ENCODE peak calls at places on chromosome X, in ten cellular contexts. R is fibroblast of the aortic adventitia, H is WERI-Rb-1, V is OCI-LY7, D is astrocyte of the cerebellum, S is IMR-90, A is astrocyte of the spinal cord, F is transverse colon, I is fibroblast of pulmonary artery, Z is PC-3. B is an unnamed sample.

GRCh38 chrX:41421071-41421729 is 25.9 kb upstream of the NYX start:
- DNase-seq in R (no peak), H (no peak), V (no peak), D (no peak), S (no peak), A (no peak), F (no peak), I (no peak), Z (no peak), B (peak)

GRCh38 chrX:39859991-39860861 is 237.5 kb downstream of the BCOR start:
- DNase-seq in R (peak), H (peak), V (peak), D (no peak), S (peak), A (peak), F (peak), I (peak), Z (peak), B (peak)

GRCh38 chrX:10787264-10787663 is 166.9 kb upstream of the MID1 start:
- DNase-seq in R (no peak), H (no peak), V (no peak), D (no peak), S (no peak), A (no peak), F (no peak), I (no peak), Z (no peak), B (no peak)

GRCh38 chrX:34956915-34957314 is 14.3 kb downstream of the FAM47B start:
- DNase-seq in R (peak), H (no peak), V (no peak), D (peak), S (peak), A (peak), F (no peak), I (peak), Z (peak), B (peak)

GRCh38 chrX:47958943-47959342 is 44.8 kb downstream of the ZNF182 start:
- DNase-seq in R (no peak), H (no peak), V (peak), D (no peak), S (no peak), A (no peak), F (no peak), I (peak), Z (peak), B (peak)

GRCh38 chrX:11334165-11334564 is 41.0 kb downstream of the AMELX start:
- DNase-seq in R (no peak), H (no peak), V (no peak), D (no peak), S (peak), A (no peak), F (no peak), I (no peak), Z (peak), B (peak)

GRCh38 chrX:154020500-154021115 is 906 bp upstream of the IRAK1 start:
- DNase-seq in R (no peak), H (no peak), V (peak), D (no peak), S (no peak), A (no peak), F (no peak), I (no peak), Z (no peak), B (no peak)

GRCh38 chrX:154428176-154429171 is at the start of gene ATP6AP1:
- DNase-seq in R (peak), H (peak), V (peak), D (peak), S (peak), A (peak), F (peak), I (peak), Z (peak), B (peak)

GRCh38 chrX:118548831-118549230 is 53.2 kb downstream of the DOCK11 start:
- DNase-seq in R (no peak), H (no peak), V (no peak), D (no peak), S (no peak), A (no peak), F (no peak), I (no peak), Z (no peak), B (no peak)

GRCh38 chrX:107978707-107979307 is 3.4 kb downstream of the TEX13B start:
- DNase-seq in R (peak), H (no peak), V (peak), D (no peak), S (peak), A (peak), F (no peak), I (peak), Z (peak), B (peak)

GRCh38 chrX:130770615-130771014 is 132.4 kb downstream of the ENOX2 start:
- DNase-seq in R (peak), H (no peak), V (no peak), D (peak), S (peak), A (peak), F (no peak), I (peak), Z (peak), B (peak)

GRCh38 chrX:79366888-79367749 is at the start of gene ITM2A:
- DNase-seq in R (no peak), H (no peak), V (no peak), D (no peak), S (no peak), A (no peak), F (peak), I (peak), Z (no peak), B (peak)

GRCh38 chrX:109624641-109625311 is at the start of gene KCNE5:
- DNase-seq in R (no peak), H (no peak), V (no peak), D (no peak), S (no peak), A (no peak), F (no peak), I (no peak), Z (no peak), B (no peak)

GRCh38 chrX:101265869-101266428 is 25.2 kb downstream of the TAF7L start:
- DNase-seq in R (peak), H (no peak), V (no peak), D (no peak), S (peak), A (peak), F (no peak), I (peak), Z (peak), B (peak)

GRCh38 chrX:83008415-83008814 is 499.7 kb upstream of the POU3F4 start:
- DNase-seq in R (no peak), H (no peak), V (peak), D (no peak), S (no peak), A (no peak), F (no peak), I (peak), Z (peak), B (peak)

GRCh38 chrX:139971394-139971749 is 6.1 kb upstream of the CXorf66 start:
- DNase-seq in R (no peak), H (no peak), V (no peak), D (no peak), S (no peak), A (no peak), F (no peak), I (no peak), Z (no peak), B (no peak)

GRCh38 chrX:71282514-71283408 is 674 bp upstream of the NONO start:
- DNase-seq in R (no peak), H (no peak), V (no peak), D (peak), S (peak), A (no peak), F (no peak), I (peak), Z (no peak), B (peak)

GRCh38 chrX:56231706-56232105 is 450 bp upstream of the KLF8 start:
- DNase-seq in R (no peak), H (no peak), V (no peak), D (no peak), S (no peak), A (no peak), F (no peak), I (no peak), Z (no peak), B (no peak)

GRCh38 chrX:41468647-41469323 is 21.6 kb downstream of the NYX start:
- DNase-seq in R (peak), H (no peak), V (no peak), D (no peak), S (peak), A (peak), F (no peak), I (peak), Z (peak), B (no peak)

GRCh38 chrX:21295246-21295820 is 78.9 kb upstream of the CNKSR2 start:
- DNase-seq in R (no peak), H (no peak), V (no peak), D (no peak), S (no peak), A (no peak), F (no peak), I (no peak), Z (no peak), B (no peak)

GRCh38 chrX:151174581-151175282 is 1.7 kb upstream of the GPR50 start:
- DNase-seq in R (no peak), H (peak), V (no peak), D (no peak), S (no peak), A (no peak), F (no peak), I (no peak), Z (no peak), B (no peak)
- H3K4me3 ChIP-seq in R (no peak), H (no peak), V (no peak), D (no peak), S (no peak), A (no peak), F (no peak), I (no peak), Z (no peak), B (no peak)

GRCh38 chrX:136878423-136878822 is 2.1 kb downstream of the RBMX start:
- DNase-seq in R (no peak), H (no peak), V (no peak), D (no peak), S (no peak), A (no peak), F (no peak), I (no peak), Z (no peak), B (no peak)
- H3K4me3 ChIP-seq in R (peak), H (peak), V (peak), D (peak), S (peak), A (peak), F (peak), I (peak), Z (peak), B (peak)

GRCh38 chrX:1244164-1245076 is 24.2 kb upstream of the CSF2RA start:
- DNase-seq in R (no peak), H (peak), V (peak), D (no peak), S (no peak), A (no peak), F (no peak), I (no peak), Z (peak), B (no peak)

GRCh38 chrX:1248381-1249061 is 20.1 kb upstream of the CSF2RA start:
- DNase-seq in R (no peak), H (peak), V (no peak), D (no peak), S (no peak), A (no peak), F (no peak), I (no peak), Z (no peak), B (no peak)

GRCh38 chrX:1246816-1247215 is 21.8 kb upstream of the CSF2RA start:
- DNase-seq in R (peak), H (peak), V (peak), D (no peak), S (no peak), A (peak), F (peak), I (peak), Z (peak), B (peak)

GRCh38 chrX:1249101-1249887 is 19.3 kb upstream of the CSF2RA start:
- DNase-seq in R (no peak), H (peak), V (peak), D (no peak), S (no peak), A (no peak), F (peak), I (no peak), Z (peak), B (peak)
- H3K4me3 ChIP-seq in R (no peak), H (peak), V (peak), D (no peak), S (no peak), A (no peak), F (no peak), I (no peak), Z (no peak), B (no peak)

GRCh38 chrX:132677233-132677716 is 188.4 kb upstream of the MBNL3 start:
- DNase-seq in R (no peak), H (no peak), V (no peak), D (no peak), S (no peak), A (no peak), F (no peak), I (no peak), Z (no peak), B (no peak)
- H3K4me3 ChIP-seq in R (no peak), H (no peak), V (no peak), D (no peak), S (no peak), A (no peak), F (no peak), I (no peak), Z (no peak), B (no peak)

GRCh38 chrX:38332505-38332904 is 5.2 kb upstream of the RPGR start:
- DNase-seq in R (no peak), H (no peak), V (no peak), D (no peak), S (no peak), A (no peak), F (no peak), I (no peak), Z (no peak), B (no peak)

GRCh38 chrX:38327007-38327774 is at the start of gene RPGR:
- DNase-seq in R (peak), H (peak), V (peak), D (peak), S (peak), A (peak), F (peak), I (peak), Z (peak), B (peak)

GRCh38 chrX:38326086-38326485 is 1.2 kb downstream of the RPGR start:
- DNase-seq in R (no peak), H (no peak), V (no peak), D (no peak), S (no peak), A (no peak), F (no peak), I (no peak), Z (peak), B (no peak)

DNA sequence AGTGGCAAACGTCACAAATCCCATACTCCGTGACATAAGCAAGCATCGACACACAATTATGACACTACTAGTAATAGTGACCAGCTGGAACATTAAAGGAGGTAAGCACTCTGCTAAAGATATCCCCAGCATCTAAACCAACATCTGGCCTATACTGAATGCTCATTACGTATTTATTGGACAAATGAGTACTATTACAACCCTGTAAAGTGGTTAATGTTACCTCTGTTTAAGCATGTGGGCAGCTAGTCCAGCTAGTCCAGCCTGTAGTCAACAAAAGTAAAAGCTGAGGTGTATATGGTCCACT is 419 bp upstream of the RPGR start:
- DNase-seq in R (no peak), H (no peak), V (no peak), D (no peak), S (no peak), A (no peak), F (no peak), I (no peak), Z (no peak), B (no peak)
- H3K4me3 ChIP-seq in R (peak), H (peak), V (peak), D (peak), S (peak), A (peak), F (no peak), I (peak), Z (peak), B (peak)

DNA sequence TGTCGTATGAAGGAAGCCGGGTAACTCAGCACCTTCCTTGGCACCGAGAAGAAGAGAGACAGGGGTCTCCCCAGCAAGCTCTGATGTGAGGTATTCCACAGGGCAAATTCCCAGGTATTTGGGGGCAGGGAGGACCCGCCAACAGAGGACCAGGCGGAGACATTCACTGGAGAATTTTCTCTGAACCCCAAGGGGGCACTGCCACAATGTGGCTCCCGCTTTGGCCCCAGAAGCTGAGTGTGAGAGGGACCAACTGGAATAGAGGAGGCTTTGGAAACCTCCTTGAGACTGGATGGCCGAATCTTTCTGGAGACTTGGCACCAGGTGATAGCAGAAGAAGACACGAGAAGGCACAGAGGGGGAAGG is 735 bp upstream of the GABRE start:
- DNase-seq in R (no peak), H (no peak), V (no peak), D (no peak), S (no peak), A (no peak), F (no peak), I (no peak), Z (no peak), B (no peak)
- H3K4me3 ChIP-seq in R (no peak), H (peak), V (no peak), D (peak), S (no peak), A (peak), F (no peak), I (no peak), Z (no peak), B (no peak)

GRCh38 chrX:13955095-13955647 is 74.5 kb downstream of the GEMIN8 start:
- DNase-seq in R (no peak), H (no peak), V (no peak), D (no peak), S (no peak), A (no peak), F (no peak), I (no peak), Z (no peak), B (no peak)

GRCh38 chrX:13952581-13952980 is 77.1 kb downstream of the GEMIN8 start:
- DNase-seq in R (no peak), H (no peak), V (no peak), D (no peak), S (no peak), A (no peak), F (no peak), I (no peak), Z (no peak), B (no peak)

GRCh38 chrX:13956998-13957397 is 72.7 kb downstream of the GEMIN8 start:
- DNase-seq in R (no peak), H (no peak), V (no peak), D (no peak), S (no peak), A (no peak), F (no peak), I (no peak), Z (no peak), B (no peak)

DNA sequence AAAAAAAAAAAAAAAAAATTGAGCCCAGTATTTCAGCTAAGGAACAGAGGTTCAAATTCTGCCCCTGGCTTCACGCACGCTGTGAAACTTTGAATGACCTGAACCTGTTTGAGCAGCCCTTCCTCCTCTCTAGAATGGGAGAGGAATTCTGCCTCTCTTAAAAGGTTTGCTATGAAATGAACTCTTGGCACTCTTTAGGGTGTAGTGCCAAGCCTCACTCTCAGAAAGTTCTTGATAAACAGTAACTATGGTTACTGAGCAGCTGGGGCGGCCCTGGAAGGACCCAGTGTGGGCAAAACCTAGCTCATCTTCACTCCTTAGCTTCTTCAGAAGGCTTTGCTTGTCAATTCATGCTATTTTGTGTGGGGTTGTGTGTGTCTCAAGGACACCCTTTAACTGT is 73.7 kb downstream of the GEMIN8 start:
- DNase-seq in R (no peak), H (no peak), V (no peak), D (no peak), S (no peak), A (no peak), F (no peak), I (no peak), Z (no peak), B (no peak)
- H3K4me3 ChIP-seq in R (no peak), H (no peak), V (no peak), D (no peak), S (no peak), A (no peak), F (no peak), I (no peak), Z (no peak), B (no peak)

GRCh38 chrX:17375361-17375630 is 296 bp downstream of the NHS start:
- DNase-seq in R (peak), H (no peak), V (no peak), D (no peak), S (no peak), A (no peak), F (no peak), I (no peak), Z (no peak), B (peak)
- H3K4me3 ChIP-seq in R (peak), H (peak), V (no peak), D (peak), S (peak), A (peak), F (peak), I (peak), Z (peak), B (peak)

DNA sequence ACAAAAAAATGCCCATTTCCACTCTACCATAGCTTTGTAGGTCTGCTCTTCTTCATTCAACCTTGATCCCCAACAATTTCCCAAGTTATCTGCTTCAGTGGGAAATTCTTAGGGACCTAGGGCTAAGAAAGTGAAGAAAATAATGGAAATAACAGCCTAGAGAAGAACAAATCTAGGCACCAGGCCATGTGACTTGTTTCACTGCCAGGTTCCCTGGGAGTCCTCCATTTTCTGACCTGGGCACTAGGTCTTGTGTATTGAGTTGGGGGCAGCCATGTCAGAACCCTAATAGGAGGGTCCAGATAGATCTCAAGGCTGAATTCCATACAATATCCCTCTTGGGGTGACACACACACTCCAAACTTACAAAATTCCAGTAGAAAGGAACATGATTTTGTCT is 194.6 kb upstream of the STK26 start:
- DNase-seq in R (no peak), H (no peak), V (no peak), D (no peak), S (no peak), A (no peak), F (no peak), I (no peak), Z (no peak), B (no peak)
- H3K4me3 ChIP-seq in R (no peak), H (peak), V (no peak), D (no peak), S (no peak), A (no peak), F (no peak), I (no peak), Z (peak), B (peak)

DNA sequence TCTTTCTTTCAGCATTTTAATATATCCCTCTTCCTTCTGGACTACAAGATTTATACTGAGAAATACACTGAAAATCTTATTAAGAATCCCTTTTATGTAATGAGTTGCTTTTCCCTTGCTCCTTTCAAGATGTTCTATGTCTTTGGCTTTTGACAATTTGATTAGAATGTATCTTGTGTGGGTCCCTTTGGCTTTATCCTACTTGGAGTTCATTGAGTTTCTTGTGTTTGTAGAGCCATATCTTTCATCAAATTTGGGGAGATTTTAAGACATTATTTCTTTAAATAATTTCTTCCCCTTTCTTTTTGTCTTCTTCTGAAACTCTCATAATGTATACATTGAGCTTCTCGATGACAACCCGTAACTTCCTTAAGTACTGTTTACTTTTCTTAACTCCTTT is 739.9 kb upstream of the AMOT start:
- DNase-seq in R (no peak), H (no peak), V (no peak), D (no peak), S (no peak), A (no peak), F (no peak), I (no peak), Z (no peak), B (no peak)
- H3K4me3 ChIP-seq in R (no peak), H (no peak), V (no peak), D (no peak), S (no peak), A (no peak), F (no peak), I (no peak), Z (no peak), B (no peak)